ENCODE peak calls at places on chromosomes 2 and 18, in five cellular contexts. M is stimulated activated CD4-positive, alpha-beta T cell treated with anti-CD3 and anti-CD28 coated beads, Interleukin-4, amount 100 ng/mL, for 1 hour; V is stimulated activated CD8-positive, alpha-beta memory T cell treated with anti-CD3 and anti-CD28 coated beads, Interleukin-15, amount 100 ng/mL, for 48 hours; U is small intestine; N is T1000. G is an unnamed sample.

GRCh38 chr2:60560734-60561649 is 7.5 kb upstream of the BCL11A start:
- DNase-seq in N (no peak), M (no peak), V (no peak), U (no peak), G (no peak)

GRCh38 chr2:67752964-67753363 is 309.8 kb downstream of the C1D start:
- DNase-seq in N (no peak), V (no peak), U (no peak), M (no peak), G (no peak)

GRCh38 chr2:237236188-237236587 is 150.5 kb downstream of the COPS8 start:
- DNase-seq in V (no peak), M (no peak), U (no peak), N (no peak), G (no peak)

GRCh38 chr18:76530846-76531245 is 35.8 kb upstream of the ZNF516 start:
- DNase-seq in U (no peak), M (no peak), N (no peak), V (no peak), G (no peak)

GRCh38 chr2:196225213-196225612 is 53.8 kb upstream of the STK17B start:
- DNase-seq in M (no peak), V (no peak), N (no peak), U (no peak), G (no peak)

GRCh38 chr2:72142743-72143440 is 4.8 kb downstream of the CYP26B1 start:
- DNase-seq in M (no peak), V (no peak), U (peak; percentile 61), N (no peak), G (peak; percentile 46)

GRCh38 chr2:218010838-218011616 is 8.2 kb upstream of the TNS1 start:
- DNase-seq in V (no peak), N (no peak), U (no peak), M (no peak), G (no peak)

GRCh38 chr18:7758764-7759163 is 191.6 kb downstream of the PTPRM start:
- DNase-seq in N (no peak), U (no peak), V (no peak), M (no peak), G (no peak)

GRCh38 chr2:240992572-240993291 is 5.7 kb upstream of the SNED1 start:
- DNase-seq in U (no peak), N (no peak), V (no peak), M (no peak), G (peak; percentile 51)

GRCh38 chr2:55490554-55490953 is 29.0 kb upstream of the CFAP36 start:
- DNase-seq in V (no peak), N (no peak), U (peak; percentile 3), M (no peak), G (no peak)

GRCh38 chr2:134206573-134206972 is 47.3 kb upstream of the MGAT5 start:
- DNase-seq in N (peak; percentile 7), M (no peak), V (no peak), U (no peak), G (no peak)

GRCh38 chr2:23589220-23589647 is 204.3 kb downstream of the KLHL29 start:
- DNase-seq in V (no peak), U (no peak), M (no peak), N (no peak), G (no peak)

GRCh38 chr2:47147011-47147410 is 8.1 kb downstream of the STPG4 start:
- DNase-seq in N (no peak), V (no peak), M (no peak), U (no peak), G (no peak)

GRCh38 chr2:85506768-85507181 is 32.2 kb upstream of the MAT2A start:
- DNase-seq in M (no peak), U (no peak), N (no peak), V (no peak), G (no peak)

GRCh38 chr2:77228379-77228778 is 293.8 kb downstream of the LRRTM4 start:
- DNase-seq in M (no peak), U (no peak), N (no peak), V (no peak), G (no peak)

GRCh38 chr2:61733563-61733962 is 120.3 kb downstream of the FAM161A start:
- DNase-seq in V (no peak), U (no peak), N (no peak), M (no peak), G (no peak)

GRCh38 chr2:9327873-9328352 is 95.4 kb downstream of the ITGB1BP1 start:
- DNase-seq in U (no peak), N (no peak), V (no peak), M (no peak), G (no peak)

GRCh38 chr2:190853659-190854386 is 26.8 kb upstream of the GLS start:
- DNase-seq in U (peak; percentile 63), N (no peak), V (no peak), M (no peak), G (no peak)

GRCh38 chr18:3823073-3823472 is 373.1 kb downstream of the TGIF1 start:
- DNase-seq in U (no peak), M (no peak), V (no peak), N (no peak), G (no peak)

GRCh38 chr18:79393626-79394401 is 1.9 kb upstream of the NFATC1 start:
- DNase-seq in N (peak; percentile 65), M (peak; percentile 52), U (peak; percentile 57), V (no peak), G (peak; percentile 89)

GRCh38 chr2:43519711-43520221 is 76.1 kb downstream of the THADA start:
- DNase-seq in U (peak; percentile 42), N (peak; percentile 37), V (no peak), M (no peak), G (no peak)

GRCh38 chr18:70175216-70175615 is 30.3 kb downstream of the RTTN start:
- DNase-seq in U (no peak), M (no peak), N (no peak), V (no peak), G (no peak)

GRCh38 chr18:61731169-61731568 is 161.6 kb downstream of the RNF152 start:
- DNase-seq in N (no peak), M (no peak), U (no peak), V (no peak), G (no peak)

GRCh38 chr18:51149605-51150429 is 47.7 kb downstream of the MEX3C start:
- DNase-seq in V (no peak), N (no peak), M (peak; percentile 19), U (peak; percentile 8), G (no peak)

GRCh38 chr2:128720440-128721022 is 401.9 kb upstream of the HS6ST1 start:
- DNase-seq in N (no peak), U (no peak), V (no peak), M (no peak), G (no peak)

GRCh38 chr2:202426751-202427150 is 50.6 kb downstream of the BMPR2 start:
- DNase-seq in M (no peak), N (no peak), U (no peak), V (no peak), G (no peak)

GRCh38 chr18:25047983-25048382 is 304.0 kb downstream of the ZNF521 start:
- DNase-seq in N (no peak), V (no peak), M (no peak), U (no peak), G (no peak)

GRCh38 chr2:235390108-235390815 is 103.6 kb upstream of the AGAP1 start:
- DNase-seq in M (no peak), V (peak; percentile 40), U (peak; percentile 66), N (no peak), G (peak; percentile 57)

GRCh38 chr2:9018534-9018933 is 15.1 kb upstream of the MBOAT2 start:
- DNase-seq in M (no peak), U (peak; percentile 57), N (no peak), V (no peak), G (no peak)

GRCh38 chr18:49814147-49814499 is 790 bp upstream of the ACAA2 start:
- DNase-seq in U (peak; percentile 56), N (no peak), V (peak; percentile 61), M (no peak), G (peak; percentile 53)

GRCh38 chr18:8998481-8999217 is 103.8 kb upstream of the NDUFV2 start:
- DNase-seq in M (no peak), N (no peak), U (no peak), V (no peak), G (no peak)